ENCODE peak calls at places on chromosomes 2 and 18, in eight cellular contexts. R is PC-3; H is amygdala; I is T-cell; O is aorta; V is stimulated activated CD8-positive, alpha-beta memory T cell treated with anti-CD3 and anti-CD28 coated beads, Interleukin-7, amount 100 ng/mL, for 4 hours; N is NCI-H82; P is HTR-8/SVneo. K is an unnamed sample.

GRCh38 chr2:42860518-42861094 is 68.2 kb upstream of the HAAO start:
- DNase-seq in R (no peak), H (no peak), I (no peak), O (no peak), V (no peak), N (no peak), P (no peak), K (no peak)

GRCh38 chr2:102061962-102062795 is 70.4 kb downstream of the IL1R2 start:
- DNase-seq in R (peak), H (no peak), I (no peak), O (no peak), V (no peak), N (no peak), P (no peak), K (no peak)

GRCh38 chr18:3710712-3711269 is 260.8 kb downstream of the TGIF1 start:
- DNase-seq in R (peak), H (peak), I (no peak), O (no peak), V (no peak), N (no peak), P (peak), K (no peak)

GRCh38 chr2:122341007-122341406 is 585.6 kb downstream of the TSN start:
- DNase-seq in R (no peak), H (no peak), I (no peak), O (no peak), V (no peak), N (no peak), P (no peak), K (no peak)

GRCh38 chr2:105698820-105699219 is 45.9 kb upstream of the NCK2 start:
- DNase-seq in R (no peak), H (no peak), I (no peak), O (no peak), V (no peak), N (no peak), P (no peak), K (no peak)

GRCh38 chr2:214310319-214310718 is 100.5 kb upstream of the VWC2L start:
- DNase-seq in R (peak), H (no peak), I (no peak), O (no peak), V (no peak), N (no peak), P (no peak), K (no peak)

GRCh38 chr2:1889099-1889650 is 144.9 kb upstream of the PXDN start:
- DNase-seq in R (no peak), H (no peak), I (no peak), O (no peak), V (no peak), N (no peak), P (no peak), K (no peak)

GRCh38 chr2:136238552-136239346 is 120.8 kb upstream of the CXCR4 start:
- DNase-seq in R (peak), H (no peak), I (peak), O (no peak), V (no peak), N (peak), P (peak), K (no peak)

GRCh38 chr2:28594369-28595108 is 98.7 kb downstream of the PLB1 start:
- DNase-seq in R (peak), H (peak), I (peak), O (peak), V (peak), N (peak), P (peak), K (peak)

GRCh38 chr2:1091895-1092585 is 141.4 kb downstream of the SNTG2 start:
- DNase-seq in R (peak), H (no peak), I (no peak), O (no peak), V (no peak), N (no peak), P (no peak), K (no peak)

GRCh38 chr18:58645398-58645797 is 16.5 kb upstream of the ALPK2 start:
- DNase-seq in R (no peak), H (no peak), I (no peak), O (no peak), V (no peak), N (no peak), P (no peak), K (no peak)

GRCh38 chr18:77528877-77529276 is 279.2 kb downstream of the GALR1 start:
- DNase-seq in R (no peak), H (no peak), I (no peak), O (no peak), V (no peak), N (no peak), P (no peak), K (no peak)

GRCh38 chr18:44733069-44733753 is 52.5 kb downstream of the SETBP1 start:
- DNase-seq in R (peak), H (no peak), I (no peak), O (no peak), V (no peak), N (no peak), P (no peak), K (no peak)

GRCh38 chr18:45713239-45713638 is 10.7 kb upstream of the SLC14A1 start:
- DNase-seq in R (peak), H (no peak), I (no peak), O (no peak), V (no peak), N (no peak), P (no peak), K (no peak)

GRCh38 chr18:25239636-25240468 is 112.1 kb downstream of the ZNF521 start:
- DNase-seq in R (no peak), H (no peak), I (no peak), O (no peak), V (no peak), N (no peak), P (no peak), K (no peak)

GRCh38 chr2:175366814-175367213 is 185.3 kb upstream of the ATP5MC3 start:
- DNase-seq in R (peak), H (no peak), I (no peak), O (no peak), V (no peak), N (peak), P (peak), K (no peak)

GRCh38 chr2:222912117-222912516 is 51.3 kb downstream of the ACSL3 start:
- DNase-seq in R (no peak), H (peak), I (no peak), O (no peak), V (no peak), N (no peak), P (no peak), K (no peak)

GRCh38 chr2:216648105-216648504 is 14.9 kb downstream of the IGFBP2 start:
- DNase-seq in R (peak), H (no peak), I (no peak), O (no peak), V (no peak), N (no peak), P (no peak), K (no peak)

GRCh38 chr2:5914831-5915611 is 222.8 kb downstream of the SOX11 start:
- DNase-seq in R (peak), H (no peak), I (no peak), O (no peak), V (no peak), N (peak), P (no peak), K (no peak)

GRCh38 chr2:156483741-156484173 is 47.6 kb downstream of the GPD2 start:
- DNase-seq in R (peak), H (no peak), I (no peak), O (no peak), V (no peak), N (no peak), P (no peak), K (no peak)

GRCh38 chr2:217393585-217394032 is 533.7 kb upstream of the TNP1 start:
- DNase-seq in R (peak), H (no peak), I (no peak), O (peak), V (no peak), N (no peak), P (peak), K (no peak)

GRCh38 chr2:110770696-110771425 is 38.5 kb downstream of the ACOXL start:
- DNase-seq in R (peak), H (no peak), I (no peak), O (no peak), V (no peak), N (peak), P (peak), K (no peak)

GRCh38 chr2:85577386-85578242 is at the start of gene VAMP8:
- DNase-seq in R (peak), H (no peak), I (peak), O (no peak), V (peak), N (no peak), P (no peak), K (no peak)

GRCh38 chr18:79552696-79553095 is 126.9 kb upstream of the CTDP1 start:
- DNase-seq in R (no peak), H (no peak), I (no peak), O (peak), V (no peak), N (no peak), P (no peak), K (no peak)

GRCh38 chr2:23412556-23413155 is 27.7 kb downstream of the KLHL29 start:
- DNase-seq in R (peak), H (no peak), I (no peak), O (no peak), V (no peak), N (no peak), P (no peak), K (no peak)

GRCh38 chr2:237418300-237418699 is 4.3 kb upstream of the COL6A3 start:
- DNase-seq in R (no peak), H (no peak), I (no peak), O (no peak), V (no peak), N (no peak), P (no peak), K (no peak)

GRCh38 chr18:49723648-49724180 is 89.6 kb downstream of the ACAA2 start:
- DNase-seq in R (peak), H (no peak), I (no peak), O (no peak), V (no peak), N (no peak), P (peak), K (no peak)

K was measured in nucleus accumbens.